ENCODE peak calls at places on chromosomes 6 and 20, in eight cellular contexts. B is WERI-Rb-1; R is psoas muscle; F is iPS-NIHi11; Z is LHCN-M2; U is stimulated activated CD8-positive, alpha-beta memory T cell treated with anti-CD3 and anti-CD28 coated beads, Interleukin-2, amount 100 ng/mL, for 1 hour; J is central memory CD8-positive, alpha-beta T cell; N is NCI-H524 treated with DMSO at 0.1 percent for 48 hours. V is an unnamed sample.

GRCh38 chr20:34562643-34563042 is 4.1 kb downstream of the MAP1LC3A start:
- DNase-seq in B (peak; percentile 87), R (no peak), F (peak; percentile 72), Z (peak; percentile 33), U (no peak), J (no peak), N (no peak), V (no peak)

GRCh38 chr20:49945701-49946477 is 9.7 kb downstream of the RNF114 start:
- DNase-seq in B (no peak), R (no peak), F (no peak), Z (no peak), U (no peak), J (no peak), N (no peak), V (no peak)

GRCh38 chr6:134873500-134874388 is 76.2 kb downstream of the ALDH8A1 start:
- DNase-seq in B (no peak), R (no peak), F (no peak), Z (no peak), U (no peak), J (no peak), N (no peak), V (no peak)

GRCh38 chr6:159790947-159791598 is 806 bp downstream of the MRPL18 start:
- DNase-seq in B (no peak), R (no peak), F (no peak), Z (no peak), U (no peak), J (no peak), N (no peak), V (no peak)

GRCh38 chr6:57421503-57421902 is 104.1 kb downstream of the PRIM2 start:
- DNase-seq in B (no peak), R (no peak), F (no peak), Z (no peak), U (no peak), J (no peak), N (no peak), V (no peak)

GRCh38 chr6:147676468-147676867 is 168.0 kb downstream of the SAMD5 start:
- DNase-seq in B (no peak), R (no peak), F (no peak), Z (peak; percentile 37), U (no peak), J (no peak), N (no peak), V (no peak)

GRCh38 chr6:108029226-108029921 is 45.2 kb downstream of the OSTM1 start:
- DNase-seq in B (peak; percentile 52), R (no peak), F (no peak), Z (no peak), U (no peak), J (no peak), N (peak; percentile 93), V (no peak)

GRCh38 chr6:118930680-118931079 is 4.3 kb downstream of the MCM9 start:
- DNase-seq in B (no peak), R (no peak), F (no peak), Z (no peak), U (no peak), J (no peak), N (no peak), V (no peak)

GRCh38 chr20:49541733-49542513 is 26.0 kb downstream of the PTGIS start:
- DNase-seq in B (peak; percentile 79), R (peak; percentile 76), F (peak; percentile 82), Z (peak; percentile 72), U (peak; percentile 13), J (peak; percentile 29), N (peak; percentile 33), V (peak; percentile 84)

GRCh38 chr20:20466341-20466879 is 98.5 kb downstream of the INSM1 start:
- DNase-seq in B (no peak), R (no peak), F (no peak), Z (peak; percentile 96), U (no peak), J (no peak), N (peak; percentile 51), V (peak; percentile 40)

GRCh38 chr20:6882911-6883310 is 115.4 kb downstream of the BMP2 start:
- DNase-seq in B (no peak), R (no peak), F (no peak), Z (no peak), U (no peak), J (no peak), N (no peak), V (no peak)

GRCh38 chr6:149211046-149211571 is 106.4 kb upstream of the TAB2 start:
- DNase-seq in B (no peak), R (no peak), F (no peak), Z (peak; percentile 55), U (no peak), J (no peak), N (no peak), V (peak; percentile 48)

GRCh38 chr6:155943635-155944034 is 488.0 kb upstream of the NOX3 start:
- DNase-seq in B (no peak), R (no peak), F (no peak), Z (no peak), U (no peak), J (no peak), N (no peak), V (no peak)

V was measured in GM13976.